ENCODE peak calls at places on chromosome 6, in four cellular contexts. H, I, Z and W are unnamed samples.

GRCh38 chr6:88899569-88900316 is 63.7 kb downstream of the RNGTT start:
- DNase-seq in H (no peak), I (no peak), Z (peak), W (no peak)

GRCh38 chr6:153076431-153076830 is 54.7 kb downstream of the RGS17 start:
- DNase-seq in H (no peak), I (no peak), Z (no peak), W (no peak)

GRCh38 chr6:27250955-27251671 is 3.6 kb downstream of the PRSS16 start:
- DNase-seq in H (peak), I (peak), Z (no peak), W (peak)

GRCh38 chr6:157764346-157765068 is 58.5 kb upstream of the SNX9 start:
- DNase-seq in H (peak), I (peak), Z (peak), W (peak)

GRCh38 chr6:13328875-13329183 is 492 bp upstream of the TBC1D7 start:
- DNase-seq in H (no peak), I (no peak), Z (no peak), W (no peak)

GRCh38 chr6:122789078-122789861 is at the start of gene SMPDL3A:
- DNase-seq in H (peak), I (peak), Z (peak), W (peak)

GRCh38 chr6:93644611-93645010 is 225.3 kb upstream of the EPHA7 start:
- DNase-seq in H (no peak), I (no peak), Z (peak), W (no peak)

GRCh38 chr6:25337431-25337830 is 58.3 kb downstream of the CARMIL1 start:
- DNase-seq in H (no peak), I (no peak), Z (no peak), W (no peak)

GRCh38 chr6:48426636-48427035 is 315.6 kb upstream of the PTCHD4 start:
- DNase-seq in H (no peak), I (no peak), Z (no peak), W (no peak)

GRCh38 chr6:139029470-139030210 is 1.1 kb downstream of the ABRACL start:
- DNase-seq in H (peak), I (peak), Z (no peak), W (no peak)
- TF ChIP-seq POLR2A in H (no peak), I (peak), Z (no peak), W (no peak)

DNA sequence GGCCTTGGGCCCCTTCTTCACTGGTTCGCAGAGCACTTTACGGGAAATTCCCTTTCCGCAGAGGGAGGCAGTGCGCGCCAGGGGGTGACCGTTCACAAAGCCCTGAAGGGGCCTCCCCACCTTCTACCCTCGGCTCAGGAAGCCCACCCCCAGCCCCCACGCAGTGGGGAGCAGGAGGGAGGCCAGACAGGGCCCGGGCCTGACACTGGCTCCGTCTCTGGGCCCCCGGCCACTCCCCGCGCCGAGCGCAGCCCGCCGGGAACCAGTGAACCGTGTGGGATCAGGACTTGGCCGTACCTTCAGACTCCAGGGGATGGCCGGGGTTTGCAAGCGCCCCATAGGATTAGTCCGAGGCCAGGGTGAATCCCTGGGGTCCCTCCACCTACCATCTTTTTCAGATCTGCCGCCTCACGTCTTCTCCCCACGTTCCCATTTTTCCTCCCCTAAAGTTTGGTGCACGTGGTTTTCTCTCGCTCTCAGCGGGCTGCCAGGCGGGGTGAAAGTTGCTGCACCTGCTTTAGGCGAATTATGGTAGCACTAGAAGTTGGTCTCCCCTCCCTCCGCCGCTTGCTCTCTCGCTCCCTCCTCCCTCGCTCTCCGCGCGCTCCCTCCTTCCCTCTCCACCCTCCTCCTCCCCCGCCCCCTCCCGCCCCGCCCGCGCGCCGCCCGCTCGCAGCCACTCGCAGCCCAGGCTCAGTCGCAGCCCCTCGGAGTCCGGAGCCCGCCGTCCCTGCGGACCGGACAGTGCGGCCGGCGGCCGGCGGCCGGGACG is at the start of gene FOXP4:
- DNase-seq in H (peak), I (peak), Z (peak), W (peak)
- TF ChIP-seq POLR2A in H (peak), I (no peak), Z (no peak), W (peak)

GRCh38 chr6:34865107-34865506 is 22.7 kb downstream of the TAF11 start:
- DNase-seq in H (no peak), I (no peak), Z (no peak), W (no peak)
- TF ChIP-seq POLR2A in H (no peak), I (no peak), Z (no peak), W (no peak)

GRCh38 chr6:43724354-43724753 is 36.8 kb upstream of the MRPS18A start:
- DNase-seq in H (no peak), I (no peak), Z (no peak), W (no peak)

GRCh38 chr6:43725643-43726580 is 38.3 kb upstream of the MRPS18A start:
- DNase-seq in H (no peak), I (no peak), Z (no peak), W (no peak)

GRCh38 chr6:43722920-43723565 is 35.5 kb upstream of the MRPS18A start:
- DNase-seq in H (no peak), I (no peak), Z (no peak), W (no peak)

GRCh38 chr6:43723737-43724295 is 36.2 kb upstream of the MRPS18A start:
- DNase-seq in H (peak), I (peak), Z (peak), W (peak)

DNA sequence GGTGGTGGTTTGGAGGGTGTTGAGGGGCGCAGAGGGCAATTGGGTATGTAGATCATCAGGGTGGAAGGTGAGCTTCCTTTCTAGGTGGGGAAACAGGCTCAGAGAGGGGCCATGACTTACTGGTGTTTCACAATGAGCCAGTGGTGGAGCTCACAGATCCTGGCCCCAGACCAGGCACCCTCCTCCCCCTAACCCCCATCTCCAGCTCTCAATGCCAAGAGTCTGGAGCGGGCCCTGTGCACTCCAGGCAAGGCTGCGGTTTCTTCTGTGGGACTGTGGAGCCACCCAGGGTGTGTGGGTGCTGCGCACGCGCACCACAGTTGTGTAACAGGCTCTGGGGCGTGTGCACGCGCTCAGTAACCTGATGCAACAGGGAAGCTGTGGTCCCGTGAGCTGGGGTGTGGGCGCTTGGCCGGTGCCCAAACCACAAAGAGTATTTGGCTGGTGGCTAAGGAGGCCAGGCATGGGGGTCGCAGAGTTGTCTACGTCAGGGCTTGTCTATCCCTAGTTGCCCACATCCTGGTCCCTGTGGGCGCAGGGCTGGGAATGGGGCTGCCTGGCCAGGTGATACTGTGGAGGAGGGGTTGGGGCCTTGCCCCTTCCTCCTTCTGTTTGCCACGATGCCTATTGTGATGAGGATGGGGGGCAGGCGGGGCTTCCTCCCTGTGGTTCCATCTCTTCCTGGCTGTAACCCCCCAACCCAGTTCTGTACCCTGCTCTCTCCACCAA is 37.5 kb upstream of the MRPS18A start:
- DNase-seq in H (no peak), I (peak), Z (peak), W (peak)
- TF ChIP-seq POLR2A in H (no peak), I (no peak), Z (peak), W (no peak)

GRCh38 chr6:31546962-31547726 is at the start of gene NFKBIL1:
- DNase-seq in H (peak), I (peak), Z (peak), W (peak)
- TF ChIP-seq POLR2A in H (no peak), I (no peak), Z (peak), W (peak)

DNA sequence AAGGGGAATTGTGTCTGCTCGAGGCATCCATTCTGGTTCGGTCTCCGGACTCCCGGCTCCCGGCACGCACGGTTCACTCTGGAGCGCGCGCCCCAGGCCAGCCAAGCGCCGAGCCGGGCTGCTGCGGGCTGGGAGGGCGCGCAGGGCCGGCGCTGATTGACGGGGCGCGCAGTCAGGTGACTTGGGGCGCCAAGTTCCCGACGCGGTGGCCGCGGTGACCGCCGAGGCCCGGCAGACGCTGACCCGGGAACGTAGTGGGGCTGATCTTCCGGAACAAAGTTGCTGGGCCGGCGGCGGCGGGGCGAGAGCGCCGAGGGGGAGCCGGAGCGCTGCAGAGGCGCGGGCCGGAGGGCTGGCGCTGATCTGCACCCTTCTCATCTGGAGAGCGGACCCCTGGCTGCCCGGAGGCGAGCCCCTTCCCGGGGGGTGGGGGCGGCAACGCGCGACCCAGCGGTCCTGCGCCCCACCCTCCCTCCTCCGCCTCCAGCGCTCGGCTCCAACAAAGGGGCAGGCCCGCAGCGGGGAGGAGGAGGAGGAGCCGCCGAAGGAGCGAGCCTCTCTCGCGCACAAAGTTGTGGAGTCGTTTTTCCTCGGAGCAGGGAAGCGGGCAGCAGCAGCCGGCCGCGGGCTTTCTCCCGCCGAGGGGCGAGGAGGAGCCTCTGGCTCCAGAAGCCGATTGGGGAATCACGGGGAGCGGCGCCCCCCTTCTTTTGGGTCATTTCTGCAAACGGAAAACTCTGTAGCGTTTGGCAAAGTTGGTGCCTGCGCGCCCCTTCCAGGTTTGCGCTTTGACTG is at the start of gene UTRN:
- DNase-seq in H (peak), I (peak), Z (peak), W (peak)
- TF ChIP-seq POLR2A in H (no peak), I (peak), Z (peak), W (peak)

DNA sequence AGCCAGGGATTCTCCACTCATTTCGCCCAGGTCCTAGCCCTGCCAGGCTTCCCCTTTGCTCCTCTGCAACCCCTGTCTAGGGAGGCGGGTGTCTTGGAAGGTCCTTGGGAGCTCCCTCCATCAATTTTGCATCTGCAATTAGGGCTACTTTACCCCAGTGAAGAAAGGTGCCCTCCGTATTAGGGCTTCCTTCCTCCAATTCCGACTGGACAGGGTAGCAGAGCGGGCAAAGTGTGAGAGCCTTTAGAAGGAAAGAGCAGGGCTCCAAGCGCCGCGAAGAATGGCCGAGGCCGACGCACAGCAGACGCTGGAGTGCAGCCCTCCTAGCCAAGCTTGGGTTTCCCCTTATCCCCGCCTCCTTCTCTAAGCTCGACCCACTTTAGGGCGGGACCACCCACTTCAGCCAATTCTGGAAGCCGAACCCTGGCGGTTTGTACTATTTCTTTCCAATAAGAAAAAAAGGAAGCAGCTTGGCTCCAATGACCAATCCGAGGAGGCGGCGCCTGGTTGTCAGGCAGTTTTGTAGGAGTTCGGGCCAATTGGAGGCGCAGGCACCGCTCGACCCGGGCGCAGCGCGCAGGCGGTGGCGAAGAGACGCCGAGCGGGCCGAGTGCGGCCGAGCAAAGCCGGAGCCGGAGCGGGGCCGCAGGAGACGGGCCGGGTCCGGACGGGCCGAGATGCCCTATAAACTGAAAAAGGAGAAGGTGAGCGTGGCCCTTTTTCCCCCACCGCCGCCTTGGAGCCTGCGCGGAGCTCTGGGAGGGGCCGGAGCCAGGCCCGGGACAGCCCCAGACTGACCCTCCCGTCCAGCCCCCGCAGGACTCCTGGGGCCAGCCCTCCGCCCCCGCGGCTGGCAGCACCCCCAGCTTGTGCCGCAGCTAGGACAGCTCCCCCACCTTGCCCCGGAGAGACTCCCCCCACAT is at the start of gene PPP2R5D:
- DNase-seq in H (peak), I (peak), Z (peak), W (peak)
- TF ChIP-seq POLR2A in H (peak), I (peak), Z (peak), W (peak)